ENCODE peak calls at places on chromosomes 12 and 14, in seven cellular contexts. D, H, N, R, U, G and L are unnamed samples.

GRCh38 chr12:131994589-131994988 is 44.8 kb downstream of the EP400 start:
- DNase-seq in D (no peak), H (no peak), N (no peak), R (no peak), U (no peak), G (no peak), L (no peak)

GRCh38 chr12:45217846-45218245 is 2.0 kb downstream of the ANO6 start:
- DNase-seq in D (no peak), H (no peak), N (no peak), R (no peak), U (no peak), G (peak), L (no peak)

GRCh38 chr12:4133636-4134433 is 139.7 kb upstream of the CCND2 start:
- DNase-seq in D (no peak), H (no peak), N (no peak), R (no peak), U (no peak), G (no peak), L (no peak)

GRCh38 chr12:51403159-51403558 is 12.0 kb upstream of the GALNT6 start:
- DNase-seq in D (no peak), H (no peak), N (no peak), R (no peak), U (no peak), G (peak), L (no peak)

GRCh38 chr12:104938371-104938770 is 19.7 kb downstream of the SLC41A2 start:
- DNase-seq in D (no peak), H (no peak), N (no peak), R (no peak), U (no peak), G (peak), L (no peak)

GRCh38 chr12:120744922-120745493 is 19.4 kb downstream of the ACADS start:
- DNase-seq in D (no peak), H (no peak), N (no peak), R (no peak), U (no peak), G (no peak), L (no peak)

GRCh38 chr12:124913474-124914391 is 717 bp downstream of the UBC start:
- DNase-seq in D (peak), H (peak), N (no peak), R (peak), U (peak), G (peak), L (no peak)

GRCh38 chr14:94098359-94098758 is 12.2 kb upstream of the IFI27 start:
- DNase-seq in D (no peak), H (no peak), N (no peak), R (no peak), U (no peak), G (no peak), L (no peak)

GRCh38 chr12:18148961-18149360 is 59.0 kb upstream of the RERGL start:
- DNase-seq in D (no peak), H (no peak), N (no peak), R (no peak), U (no peak), G (no peak), L (no peak)

GRCh38 chr12:131764738-131765137 is 53.8 kb downstream of the SFSWAP start:
- DNase-seq in D (no peak), H (no peak), N (no peak), R (no peak), U (peak), G (no peak), L (no peak)

GRCh38 chr12:64890873-64891468 is 66.5 kb downstream of the TBC1D30 start:
- DNase-seq in D (peak), H (no peak), N (peak), R (peak), U (no peak), G (peak), L (peak)

GRCh38 chr12:127883013-127883412 is 384.0 kb upstream of the TMEM132C start:
- DNase-seq in D (no peak), H (no peak), N (no peak), R (no peak), U (no peak), G (no peak), L (no peak)

GRCh38 chr12:123059501-123059900 is 79.0 kb downstream of the ARL6IP4 start:
- DNase-seq in D (no peak), H (no peak), N (no peak), R (no peak), U (no peak), G (no peak), L (no peak)

GRCh38 chr12:111078731-111079130 is 158.4 kb upstream of the MYL2 start:
- DNase-seq in D (no peak), H (no peak), N (no peak), R (no peak), U (no peak), G (no peak), L (no peak)

GRCh38 chr14:27008187-27008586 is 410.4 kb upstream of the NOVA1 start:
- DNase-seq in D (no peak), H (no peak), N (no peak), R (no peak), U (no peak), G (no peak), L (no peak)

GRCh38 chr12:59652098-59652497 is 56.3 kb downstream of the SLC16A7 start:
- DNase-seq in D (no peak), H (no peak), N (no peak), R (no peak), U (no peak), G (no peak), L (no peak)

GRCh38 chr12:176321-177181 is 37.4 kb downstream of the SLC6A12 start:
- DNase-seq in D (no peak), H (peak), N (no peak), R (no peak), U (no peak), G (peak), L (peak)

GRCh38 chr12:92928962-92929915 is at the start of gene EEA1:
- DNase-seq in D (peak), H (peak), N (peak), R (peak), U (peak), G (peak), L (peak)

GRCh38 chr12:12560587-12561304 is 1.9 kb downstream of the DUSP16 start:
- DNase-seq in D (peak), H (peak), N (peak), R (no peak), U (no peak), G (peak), L (peak)

GRCh38 chr14:34243001-34243400 is 219.0 kb downstream of the SPTSSA start:
- DNase-seq in D (no peak), H (no peak), N (no peak), R (no peak), U (no peak), G (no peak), L (no peak)

GRCh38 chr12:13606290-13606689 is 375.1 kb downstream of the GRIN2B start:
- DNase-seq in D (no peak), H (no peak), N (no peak), R (no peak), U (no peak), G (no peak), L (no peak)

GRCh38 chr12:32293808-32294419 is 105.4 kb upstream of the FGD4 start:
- DNase-seq in D (no peak), H (no peak), N (no peak), R (no peak), U (no peak), G (no peak), L (no peak)

GRCh38 chr14:60509438-60510253 is 700 bp downstream of the SIX6 start:
- DNase-seq in D (no peak), H (no peak), N (no peak), R (no peak), U (no peak), G (no peak), L (no peak)

GRCh38 chr12:1920971-1921370 is 2.5 kb upstream of the CACNA2D4 start:
- DNase-seq in D (peak), H (no peak), N (no peak), R (no peak), U (no peak), G (no peak), L (no peak)

GRCh38 chr12:66763453-66763852 is 84.6 kb upstream of the GRIP1 start:
- DNase-seq in D (no peak), H (no peak), N (no peak), R (no peak), U (no peak), G (no peak), L (no peak)

GRCh38 chr12:68871899-68872298 is 61.1 kb downstream of the CPM start:
- DNase-seq in D (no peak), H (no peak), N (no peak), R (no peak), U (no peak), G (peak), L (no peak)

GRCh38 chr12:108856428-108857157 is 790 bp downstream of the SSH1 start:
- DNase-seq in D (peak), H (peak), N (no peak), R (no peak), U (peak), G (peak), L (no peak)

GRCh38 chr12:108313236-108313608 is 25.9 kb downstream of the CMKLR1 start:
- DNase-seq in D (no peak), H (no peak), N (no peak), R (no peak), U (no peak), G (no peak), L (no peak)

GRCh38 chr12:71061451-71061850 is 96.3 kb downstream of the TSPAN8 start:
- DNase-seq in D (no peak), H (no peak), N (no peak), R (no peak), U (no peak), G (no peak), L (no peak)
- TF ChIP-seq POLR2A in D (no peak), H (no peak), N (no peak), R (no peak), U (no peak), G (no peak), L (no peak)

GRCh38 chr14:101220921-101221510 is 317.5 kb upstream of the RTL1 start:
- DNase-seq in D (no peak), H (no peak), N (no peak), R (no peak), U (no peak), G (no peak), L (no peak)
- TF ChIP-seq POLR2A in D (no peak), H (no peak), N (no peak), R (no peak), U (no peak), G (no peak), L (no peak)

GRCh38 chr14:24299255-24300191 is at the start of the genes DHRS1 and NOP9:
- DNase-seq in D (peak), H (peak), N (peak), R (peak), U (peak), G (peak), L (peak)
- TF ChIP-seq POLR2A in D (peak), H (no peak), N (peak), R (peak), U (peak), G (peak), L (peak)

GRCh38 chr12:54384591-54385041 is at the start of gene ZNF385A:
- DNase-seq in D (no peak), H (no peak), N (no peak), R (no peak), U (no peak), G (no peak), L (no peak)

GRCh38 chr12:54386781-54387467 is 2.4 kb upstream of the ZNF385A start:
- DNase-seq in D (no peak), H (no peak), N (no peak), R (no peak), U (no peak), G (no peak), L (no peak)

GRCh38 chr12:54383041-54383609 is 1.4 kb downstream of the ZNF385A start:
- DNase-seq in D (no peak), H (no peak), N (no peak), R (no peak), U (no peak), G (peak), L (peak)

GRCh38 chr12:54388214-54389138 is 3.9 kb upstream of the ZNF385A start:
- DNase-seq in D (no peak), H (no peak), N (no peak), R (no peak), U (no peak), G (no peak), L (no peak)

DNA sequence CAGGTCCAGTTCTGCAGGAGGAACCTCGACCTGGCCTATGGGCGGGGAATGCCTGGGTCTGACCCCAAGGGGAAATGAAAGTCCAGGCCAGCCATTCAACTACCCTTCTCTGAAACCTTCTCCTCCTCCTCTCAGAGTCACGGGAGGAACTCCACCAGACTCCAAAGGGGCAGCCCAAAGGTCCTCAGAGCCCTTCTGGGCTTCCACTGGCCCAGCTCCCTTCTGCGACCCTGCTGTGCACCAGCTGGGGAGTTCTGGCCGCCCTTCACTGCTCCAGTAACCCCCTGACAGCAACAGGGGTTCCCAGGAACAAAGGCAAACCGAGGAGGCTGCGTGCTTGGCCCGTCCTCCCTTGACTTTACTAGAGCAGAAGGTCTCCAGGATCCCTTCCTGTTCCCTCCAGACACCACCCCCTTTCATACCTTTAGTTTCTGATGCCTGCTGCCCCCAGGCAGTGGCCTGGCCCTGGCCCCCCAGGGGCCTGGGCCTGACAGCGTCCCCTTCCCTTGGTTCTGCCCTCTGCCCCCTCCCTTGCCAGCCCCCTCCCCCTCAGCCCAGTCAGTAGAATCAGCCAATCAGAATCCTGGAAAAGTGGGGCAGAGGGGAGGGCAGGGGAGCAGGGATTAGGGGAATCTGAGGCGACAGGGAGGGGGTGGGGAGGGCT is 850 bp upstream of the ZNF385A start:
- DNase-seq in D (no peak), H (no peak), N (no peak), R (no peak), U (no peak), G (no peak), L (no peak)
- TF ChIP-seq POLR2A in D (no peak), H (no peak), N (no peak), R (no peak), U (no peak), G (no peak), L (no peak)

GRCh38 chr12:56636675-56637540 is 6.8 kb upstream of the BAZ2A start:
- DNase-seq in D (peak), H (peak), N (peak), R (peak), U (peak), G (peak), L (peak)
- TF ChIP-seq POLR2A in D (peak), H (no peak), N (no peak), R (peak), U (no peak), G (no peak), L (no peak)

DNA sequence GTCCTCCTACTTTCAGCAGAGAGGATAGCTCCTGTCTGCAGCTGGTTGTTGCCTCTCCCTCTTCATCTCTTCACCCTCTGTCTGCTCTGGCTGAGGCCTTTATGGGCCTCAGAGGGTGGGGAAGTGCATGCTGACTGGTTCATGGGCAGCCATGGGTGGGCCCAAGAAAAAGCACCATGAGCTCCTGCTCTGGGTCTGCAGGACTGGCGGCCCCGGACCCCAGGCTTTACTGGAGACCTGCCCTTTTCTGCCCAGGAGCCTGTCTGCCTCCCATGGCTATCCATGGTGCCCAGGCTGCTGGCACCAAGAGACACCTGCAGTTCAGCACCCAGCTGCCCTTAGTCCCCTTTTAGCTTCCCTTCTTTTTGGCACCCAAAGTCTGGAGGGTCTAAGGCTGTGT is 137.1 kb downstream of the PTPRR start:
- DNase-seq in D (no peak), H (no peak), N (no peak), R (no peak), U (no peak), G (no peak), L (no peak)
- TF ChIP-seq POLR2A in D (no peak), H (no peak), N (no peak), R (no peak), U (no peak), G (no peak), L (no peak)